ENCODE peak calls at places on chromosomes 11 and 22, in six cellular contexts. One of them, this sample, is unnamed.

GRCh38 chr11:20035701-20036601 is 124.3 kb downstream of the DBX1 start:
- DNase-seq in GM23248: peak; percentile 92
- DNase-seq in neural progenitor cell: no peak
- DNase-seq in fibroblast of lung: peak; percentile 97
- DNase-seq in mammary epithelial cell: peak; percentile 98
- DNase-seq in MM.1S: no peak
- DNase-seq in this sample: no peak

GRCh38 chr11:129319751-129320150 is 55.9 kb upstream of the BARX2 start:
- DNase-seq in GM23248: no peak
- DNase-seq in neural progenitor cell: no peak
- DNase-seq in fibroblast of lung: no peak
- DNase-seq in mammary epithelial cell: no peak
- DNase-seq in MM.1S: no peak
- DNase-seq in this sample: peak; percentile 93

GRCh38 chr11:70205766-70206165 is 2.7 kb downstream of the FADD start:
- DNase-seq in GM23248: no peak
- DNase-seq in neural progenitor cell: no peak
- DNase-seq in fibroblast of lung: no peak
- DNase-seq in mammary epithelial cell: no peak
- DNase-seq in MM.1S: no peak
- DNase-seq in this sample: no peak

GRCh38 chr22:49752598-49753091 is 75.0 kb downstream of the BRD1 start:
- DNase-seq in GM23248: no peak
- DNase-seq in neural progenitor cell: no peak
- DNase-seq in fibroblast of lung: no peak
- DNase-seq in mammary epithelial cell: no peak
- DNase-seq in MM.1S: no peak
- DNase-seq in this sample: no peak

GRCh38 chr22:33400061-33400840 is 342.1 kb upstream of the SYN3 start:
- DNase-seq in GM23248: no peak
- DNase-seq in neural progenitor cell: no peak
- DNase-seq in fibroblast of lung: no peak
- DNase-seq in mammary epithelial cell: no peak
- DNase-seq in MM.1S: no peak
- DNase-seq in this sample: no peak

GRCh38 chr11:737366-737765 is 9.9 kb upstream of the TALDO1 start:
- DNase-seq in GM23248: no peak
- DNase-seq in neural progenitor cell: no peak
- DNase-seq in fibroblast of lung: no peak
- DNase-seq in mammary epithelial cell: no peak
- DNase-seq in MM.1S: no peak
- DNase-seq in this sample: no peak

GRCh38 chr22:26464312-26464711 is 19.3 kb downstream of the HPS4 start:
- DNase-seq in GM23248: peak; percentile 34
- DNase-seq in neural progenitor cell: no peak
- DNase-seq in fibroblast of lung: no peak
- DNase-seq in mammary epithelial cell: no peak
- DNase-seq in MM.1S: no peak
- DNase-seq in this sample: no peak

GRCh38 chr22:35915477-35916013 is 113.1 kb downstream of the RBFOX2 start:
- DNase-seq in GM23248: peak; percentile 74
- DNase-seq in neural progenitor cell: peak; percentile 45
- DNase-seq in fibroblast of lung: peak; percentile 20
- DNase-seq in mammary epithelial cell: peak; percentile 80
- DNase-seq in MM.1S: no peak
- DNase-seq in this sample: peak; percentile 75

GRCh38 chr11:79152511-79152910 is 288.3 kb downstream of the TENM4 start:
- DNase-seq in GM23248: no peak
- DNase-seq in neural progenitor cell: no peak
- DNase-seq in fibroblast of lung: no peak
- DNase-seq in mammary epithelial cell: no peak
- DNase-seq in MM.1S: no peak
- DNase-seq in this sample: no peak

GRCh38 chr11:74739546-74740270 is 8.5 kb upstream of the CHRDL2 start:
- DNase-seq in GM23248: peak; percentile 85
- DNase-seq in neural progenitor cell: peak; percentile 77
- DNase-seq in fibroblast of lung: peak; percentile 74
- DNase-seq in mammary epithelial cell: peak; percentile 60
- DNase-seq in MM.1S: peak; percentile 31
- DNase-seq in this sample: peak; percentile 80

DNA sequence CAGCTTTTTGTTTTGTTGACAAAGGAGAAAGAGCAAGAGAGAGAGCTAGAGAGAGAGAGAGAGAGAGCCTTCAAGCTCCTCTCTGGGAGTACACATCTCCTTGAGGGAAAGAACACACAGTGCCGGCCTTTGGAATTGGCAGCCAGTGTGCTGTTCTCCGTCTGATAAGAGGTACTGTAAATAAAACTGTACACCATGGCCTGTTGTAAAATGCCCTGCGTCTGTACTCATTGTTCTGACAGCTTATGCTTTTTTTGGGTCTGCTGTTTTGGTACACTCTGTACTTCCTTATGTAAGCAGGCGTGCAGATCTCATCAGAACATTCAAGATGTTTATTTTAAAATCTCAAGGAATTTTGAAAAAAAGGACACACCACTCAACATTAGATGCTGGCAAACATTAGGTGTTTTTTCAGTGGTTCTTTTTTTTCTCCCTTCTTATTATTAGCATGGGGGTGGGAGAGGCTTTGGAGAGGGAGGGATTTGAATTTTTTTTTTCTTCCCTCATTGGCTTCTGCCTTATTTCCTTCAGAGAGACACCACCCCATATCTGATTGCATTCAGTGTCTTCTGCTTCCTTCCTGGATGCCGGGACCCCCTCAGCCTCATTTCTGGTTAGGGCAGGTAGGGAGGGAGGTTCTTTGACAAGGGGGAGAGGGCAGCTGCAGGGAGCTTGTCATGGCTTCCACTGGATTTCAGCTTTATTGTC is 116.8 kb upstream of the NNMT start:
- DNase-seq in GM23248: no peak
- DNase-seq in neural progenitor cell: no peak
- DNase-seq in fibroblast of lung: peak; percentile 100
- DNase-seq in mammary epithelial cell: no peak
- DNase-seq in MM.1S: no peak
- DNase-seq in this sample: no peak
- TF ChIP-seq EZH2 in GM23248: no peak
- TF ChIP-seq EZH2 in neural progenitor cell: no peak
- TF ChIP-seq EZH2 in fibroblast of lung: no peak
- TF ChIP-seq EZH2 in mammary epithelial cell: no peak
- TF ChIP-seq EZH2 in MM.1S: no peak
- TF ChIP-seq EZH2 in this sample: no peak

GRCh38 chr22:17152971-17153370 is 6.1 kb downstream of the HDHD5 start:
- DNase-seq in GM23248: no peak
- DNase-seq in neural progenitor cell: no peak
- DNase-seq in fibroblast of lung: no peak
- DNase-seq in mammary epithelial cell: no peak
- DNase-seq in MM.1S: no peak
- DNase-seq in this sample: no peak
- H3K27ac ChIP-seq in GM23248: no peak overlapping the region
- H3K27ac ChIP-seq in neural progenitor cell: no peak overlapping the region
- H3K27ac ChIP-seq in fibroblast of lung: no peak overlapping the region
- H3K27ac ChIP-seq in mammary epithelial cell: no peak overlapping the region
- H3K27ac ChIP-seq in MM.1S: no peak overlapping the region
- H3K27ac ChIP-seq in this sample: no peak overlapping the region

GRCh38 chr22:37925311-37925710 is 19.2 kb downstream of the MICALL1 start:
- DNase-seq in GM23248: no peak
- DNase-seq in neural progenitor cell: no peak
- DNase-seq in fibroblast of lung: no peak
- DNase-seq in mammary epithelial cell: no peak
- DNase-seq in MM.1S: no peak
- DNase-seq in this sample: no peak

GRCh38 chr22:37923927-37924326 is 17.8 kb downstream of the MICALL1 start:
- DNase-seq in GM23248: no peak
- DNase-seq in neural progenitor cell: no peak
- DNase-seq in fibroblast of lung: no peak
- DNase-seq in mammary epithelial cell: no peak
- DNase-seq in MM.1S: no peak
- DNase-seq in this sample: no peak

GRCh38 chr22:37920131-37920530 is 14.0 kb downstream of the MICALL1 start:
- DNase-seq in GM23248: no peak
- DNase-seq in neural progenitor cell: no peak
- DNase-seq in fibroblast of lung: no peak
- DNase-seq in mammary epithelial cell: no peak
- DNase-seq in MM.1S: no peak
- DNase-seq in this sample: no peak

GRCh38 chr22:37924386-37925065 is 18.4 kb downstream of the MICALL1 start:
- DNase-seq in GM23248: no peak
- DNase-seq in neural progenitor cell: no peak
- DNase-seq in fibroblast of lung: no peak
- DNase-seq in mammary epithelial cell: no peak
- DNase-seq in MM.1S: no peak
- DNase-seq in this sample: no peak

GRCh38 chr22:37922177-37922576 is 16.1 kb downstream of the MICALL1 start:
- DNase-seq in GM23248: no peak
- DNase-seq in neural progenitor cell: no peak
- DNase-seq in fibroblast of lung: no peak
- DNase-seq in mammary epithelial cell: no peak
- DNase-seq in MM.1S: no peak
- DNase-seq in this sample: no peak
- H3K4me1 ChIP-seq in GM23248: no peaks in the 10 kb centered on the region
- H3K4me1 ChIP-seq in neural progenitor cell: no peaks in the 10 kb centered on the region
- H3K4me1 ChIP-seq in fibroblast of lung: peaks cover 4% of the 10 kb centered on the region
- H3K4me1 ChIP-seq in mammary epithelial cell: no peaks in the 10 kb centered on the region
- H3K4me1 ChIP-seq in MM.1S: no peaks in the 10 kb centered on the region
- H3K4me1 ChIP-seq in this sample: no peaks in the 10 kb centered on the region

GRCh38 chr11:64744544-64745218 is 739 bp upstream of the RASGRP2 start:
- DNase-seq in GM23248: no peak
- DNase-seq in neural progenitor cell: peak; percentile 64
- DNase-seq in fibroblast of lung: no peak
- DNase-seq in mammary epithelial cell: no peak
- DNase-seq in MM.1S: no peak
- DNase-seq in this sample: no peak

GRCh38 chr11:64746486-64746885 is 2.5 kb upstream of the RASGRP2 start:
- DNase-seq in GM23248: no peak
- DNase-seq in neural progenitor cell: no peak
- DNase-seq in fibroblast of lung: no peak
- DNase-seq in mammary epithelial cell: no peak
- DNase-seq in MM.1S: no peak
- DNase-seq in this sample: no peak

GRCh38 chr11:64743591-64744543 is at the start of gene RASGRP2:
- DNase-seq in GM23248: peak; percentile 51
- DNase-seq in neural progenitor cell: peak; percentile 58
- DNase-seq in fibroblast of lung: no peak
- DNase-seq in mammary epithelial cell: no peak
- DNase-seq in MM.1S: no peak
- DNase-seq in this sample: no peak

GRCh38 chr11:64745523-64746328 is 1.8 kb upstream of the RASGRP2 start:
- DNase-seq in GM23248: peak; percentile 59
- DNase-seq in neural progenitor cell: peak; percentile 85
- DNase-seq in fibroblast of lung: peak; percentile 49
- DNase-seq in mammary epithelial cell: no peak
- DNase-seq in MM.1S: no peak
- DNase-seq in this sample: peak; percentile 71

GRCh38 chr11:64745219-64745522 is 1.2 kb upstream of the RASGRP2 start:
- DNase-seq in GM23248: no peak
- DNase-seq in neural progenitor cell: no peak
- DNase-seq in fibroblast of lung: no peak
- DNase-seq in mammary epithelial cell: no peak
- DNase-seq in MM.1S: no peak
- DNase-seq in this sample: no peak
- TF ChIP-seq EZH2 in GM23248: peak; percentile 94
- TF ChIP-seq EZH2 in neural progenitor cell: no peak
- TF ChIP-seq EZH2 in fibroblast of lung: peak; percentile 89
- TF ChIP-seq EZH2 in mammary epithelial cell: peak; percentile 80
- TF ChIP-seq EZH2 in MM.1S: peak; percentile 96
- TF ChIP-seq EZH2 in this sample: no peak

GRCh38 chr11:34274712-34275398 is 83.0 kb downstream of the ABTB2 start:
- DNase-seq in GM23248: peak; percentile 99
- DNase-seq in neural progenitor cell: no peak
- DNase-seq in fibroblast of lung: peak; percentile 97
- DNase-seq in mammary epithelial cell: peak; percentile 99
- DNase-seq in MM.1S: no peak
- DNase-seq in this sample: peak; percentile 76
- H3K27ac ChIP-seq in GM23248: peak overlapping the region; percentile 74
- H3K27ac ChIP-seq in neural progenitor cell: no peak overlapping the region
- H3K27ac ChIP-seq in fibroblast of lung: peak overlapping the region; percentile 58
- H3K27ac ChIP-seq in mammary epithelial cell: peak overlapping the region; percentile 45
- H3K27ac ChIP-seq in MM.1S: no peak overlapping the region
- H3K27ac ChIP-seq in this sample: no peak overlapping the region

GRCh38 chr11:41786087-41786486 is 326.6 kb upstream of the LRRC4C start:
- DNase-seq in GM23248: no peak
- DNase-seq in neural progenitor cell: no peak
- DNase-seq in fibroblast of lung: no peak
- DNase-seq in mammary epithelial cell: peak; percentile 30
- DNase-seq in MM.1S: peak; percentile 95
- DNase-seq in this sample: no peak
- H3K4me1 ChIP-seq in GM23248: no peaks in the 10 kb centered on the region
- H3K4me1 ChIP-seq in neural progenitor cell: no peaks in the 10 kb centered on the region
- H3K4me1 ChIP-seq in fibroblast of lung: no peaks in the 10 kb centered on the region
- H3K4me1 ChIP-seq in mammary epithelial cell: peaks cover 34% of the 10 kb centered on the region
- H3K4me1 ChIP-seq in MM.1S: peaks cover 38% of the 10 kb centered on the region
- H3K4me1 ChIP-seq in this sample: no peaks in the 10 kb centered on the region

DNA sequence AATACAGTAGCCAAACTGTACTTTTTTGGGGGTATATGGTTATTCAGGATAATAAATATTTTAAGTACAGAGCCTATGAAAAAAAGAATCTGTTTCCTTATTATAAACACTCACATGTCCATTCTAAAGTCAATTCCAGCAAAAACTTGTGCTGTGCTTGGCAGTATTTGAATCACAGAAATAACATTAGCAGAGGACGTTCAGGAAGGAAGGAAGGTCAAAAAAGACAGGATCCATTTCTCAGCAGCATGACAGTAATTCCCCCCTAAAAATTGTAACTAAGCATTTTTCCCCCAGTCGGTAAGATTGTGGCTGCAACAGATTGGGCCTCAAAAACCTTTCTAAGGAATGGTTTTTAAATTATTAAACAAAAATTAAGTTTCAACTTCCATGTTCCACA is 124.8 kb downstream of the ATG16L2 start:
- DNase-seq in GM23248: no peak
- DNase-seq in neural progenitor cell: no peak
- DNase-seq in fibroblast of lung: no peak
- DNase-seq in mammary epithelial cell: no peak
- DNase-seq in MM.1S: no peak
- DNase-seq in this sample: no peak
- TF ChIP-seq EZH2 in GM23248: no peak
- TF ChIP-seq EZH2 in neural progenitor cell: no peak
- TF ChIP-seq EZH2 in fibroblast of lung: no peak
- TF ChIP-seq EZH2 in mammary epithelial cell: no peak
- TF ChIP-seq EZH2 in MM.1S: no peak
- TF ChIP-seq EZH2 in this sample: no peak

This sample was measured in A673.